ENCODE peak calls at places on chromosomes 6 and 20, in nine cellular contexts. X is cardiac muscle cell, K is upper lobe of right lung, R is kidney epithelial cell, O is GM12878, D is fibroblast of lung, T is adrenal gland, W is right lobe of liver, A is mammary epithelial cell. C is an unnamed sample.

GRCh38 chr20:32437391-32438074 is 79.4 kb downstream of the ASXL1 start:
- DNase-seq in T (no peak), O (no peak), A (no peak), K (no peak), X (no peak), D (no peak), R (no peak), W (no peak), C (no peak)

GRCh38 chr6:31630177-31630934 is 9.8 kb downstream of the PRRC2A start:
- DNase-seq in W (no peak), A (no peak), D (no peak), R (no peak), O (no peak), K (no peak), X (no peak), T (no peak), C (no peak)

GRCh38 chr20:62314339-62314638 is 11.5 kb downstream of the ADRM1 start:
- DNase-seq in K (no peak), R (no peak), X (no peak), T (no peak), A (no peak), O (no peak), W (no peak), D (no peak), C (no peak)

GRCh38 chr6:102686461-102686860 is 1293.0 kb downstream of the GRIK2 start:
- DNase-seq in K (no peak), W (no peak), O (no peak), T (no peak), R (no peak), X (no peak), A (no peak), D (no peak), C (no peak)

GRCh38 chr6:3813150-3813780 is 35.9 kb upstream of the FAM50B start:
- DNase-seq in D (peak), T (peak), R (no peak), O (no peak), X (no peak), K (no peak), A (peak), W (no peak), C (no peak)

GRCh38 chr6:5516036-5516435 is 254.7 kb downstream of the FARS2 start:
- DNase-seq in D (no peak), K (no peak), X (no peak), O (no peak), A (no peak), R (no peak), T (no peak), W (no peak), C (no peak)

GRCh38 chr6:37483502-37483901 is 16.2 kb downstream of the CCDC167 start:
- DNase-seq in D (no peak), R (no peak), O (no peak), W (no peak), X (no peak), T (no peak), K (no peak), A (peak), C (no peak)

GRCh38 chr6:18551228-18551627 is 164.1 kb downstream of the RNF144B start:
- DNase-seq in A (peak), W (no peak), O (no peak), K (no peak), R (peak), T (no peak), X (no peak), D (peak), C (peak)

GRCh38 chr6:38688579-38689087 is 14.3 kb downstream of the GLO1 start:
- DNase-seq in A (no peak), T (no peak), W (peak), R (no peak), X (no peak), K (no peak), O (peak), D (no peak), C (no peak)

GRCh38 chr6:13528777-13529343 is 41.5 kb upstream of the GFOD1 start:
- DNase-seq in T (no peak), A (no peak), X (peak), R (no peak), D (no peak), K (no peak), W (no peak), O (no peak), C (no peak)

GRCh38 chr6:36945301-36945700 is 9.2 kb upstream of the PI16 start:
- DNase-seq in R (no peak), D (no peak), O (no peak), X (no peak), W (no peak), K (no peak), A (no peak), T (no peak), C (no peak)

GRCh38 chr20:13936781-13937576 is 53.4 kb downstream of the SEL1L2 start:
- DNase-seq in X (no peak), A (no peak), K (no peak), W (no peak), T (no peak), O (no peak), R (no peak), D (no peak), C (no peak)

GRCh38 chr20:48107560-48107959 is 322.3 kb upstream of the SULF2 start:
- DNase-seq in W (no peak), D (peak), A (no peak), O (no peak), K (peak), R (no peak), X (no peak), T (peak), C (peak)

GRCh38 chr6:3573670-3574069 is 116.8 kb upstream of the SLC22A23 start:
- DNase-seq in D (no peak), K (no peak), A (no peak), T (no peak), X (no peak), O (no peak), W (no peak), R (no peak), C (no peak)

GRCh38 chr20:39342463-39342862 is 380.3 kb downstream of the DHX35 start:
- DNase-seq in T (no peak), K (no peak), R (no peak), W (no peak), D (no peak), O (peak), A (no peak), X (no peak), C (no peak)

GRCh38 chr20:51514252-51514651 is 28.3 kb downstream of the NFATC2 start:
- DNase-seq in T (no peak), W (no peak), K (no peak), R (no peak), O (no peak), X (no peak), D (no peak), A (no peak), C (no peak)

GRCh38 chr20:61730631-61731362 is 334.9 kb downstream of the TAF4 start:
- DNase-seq in A (no peak), K (no peak), O (no peak), R (no peak), T (no peak), X (no peak), W (peak), D (no peak), C (no peak)

GRCh38 chr6:33905081-33905609 is 101.3 kb upstream of the MLN start:
- DNase-seq in K (no peak), A (peak), D (no peak), R (no peak), X (no peak), W (peak), O (peak), T (no peak), C (no peak)

GRCh38 chr20:5528719-5529256 is 212.0 kb upstream of the PROKR2 start:
- DNase-seq in D (peak), X (peak), O (peak), W (no peak), A (peak), T (peak), K (no peak), R (peak), C (peak)

GRCh38 chr6:105993769-105994521 is 92.2 kb upstream of the PRDM1 start:
- DNase-seq in D (peak), X (peak), R (no peak), O (no peak), T (peak), W (peak), K (peak), A (no peak), C (peak)

GRCh38 chr6:167477688-167478087 is 152.8 kb downstream of the TTLL2 start:
- DNase-seq in K (no peak), W (no peak), T (no peak), D (no peak), O (no peak), R (no peak), A (no peak), X (no peak), C (no peak)

GRCh38 chr20:35369804-35370203 is 42.0 kb downstream of the UQCC1 start:
- DNase-seq in T (no peak), W (no peak), X (peak), O (no peak), K (no peak), R (peak), A (peak), D (peak), C (peak)

GRCh38 chr6:9140861-9141534 is 705.7 kb upstream of the SLC35B3 start:
- DNase-seq in X (no peak), T (peak), A (no peak), D (peak), O (no peak), R (no peak), K (no peak), W (no peak), C (no peak)

GRCh38 chr20:38109657-38110524 is 55.2 kb downstream of the TGM2 start:
- DNase-seq in D (peak), T (peak), O (no peak), W (no peak), A (peak), R (peak), X (peak), K (no peak), C (peak)

GRCh38 chr6:120451508-120451907 is 882.8 kb downstream of the TBC1D32 start:
- DNase-seq in R (no peak), A (no peak), O (no peak), W (no peak), D (no peak), T (no peak), K (no peak), X (no peak), C (no peak)

GRCh38 chr6:41306187-41306854 is 19.8 kb upstream of the TREM1 start:
- DNase-seq in A (peak), W (no peak), T (peak), R (no peak), K (no peak), X (peak), O (no peak), D (peak), C (peak)

GRCh38 chr20:60695223-60695622 is 556.8 kb upstream of the CDH4 start:
- DNase-seq in W (no peak), R (peak), O (no peak), T (no peak), X (no peak), D (peak), K (no peak), A (peak), C (peak)

DNA sequence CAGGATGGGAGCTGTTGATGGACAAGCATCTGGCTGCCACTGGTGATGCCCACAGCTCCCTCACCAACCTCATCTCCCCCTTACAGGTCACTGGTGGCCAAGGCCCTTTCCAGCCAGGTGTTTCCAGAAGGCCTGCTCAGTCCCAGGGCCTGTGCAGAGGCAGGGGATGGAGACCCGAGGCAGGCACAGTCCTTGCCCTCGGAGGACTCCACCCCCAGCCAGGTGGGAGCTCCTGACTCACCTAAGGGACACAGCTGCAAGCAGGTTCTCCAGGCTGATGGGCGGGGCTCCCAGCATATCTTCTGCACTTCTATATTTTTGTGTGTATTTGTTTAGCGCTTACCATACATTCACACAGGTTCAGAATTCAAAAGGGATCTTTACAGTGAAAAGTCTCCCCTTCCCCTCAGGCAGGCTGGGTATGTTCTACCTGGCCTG is 17.4 kb downstream of the PRPH2 start:
- DNase-seq in D (no peak), R (no peak), W (no peak), X (no peak), O (no peak), K (no peak), T (no peak), A (no peak), C (no peak)
- H3K4me3 ChIP-seq in D (peak), R (no peak), W (no peak), X (no peak), O (no peak), K (no peak), T (no peak), A (no peak), C (no peak)

GRCh38 chr6:96781557-96781956 is 55.7 kb downstream of the GPR63 start:
- DNase-seq in R (no peak), X (no peak), T (no peak), W (no peak), O (no peak), A (no peak), D (no peak), K (no peak), C (no peak)

GRCh38 chr6:96775727-96776400 is 61.4 kb downstream of the GPR63 start:
- DNase-seq in D (no peak), K (no peak), R (no peak), W (no peak), A (no peak), X (no peak), T (no peak), O (no peak), C (no peak)

DNA sequence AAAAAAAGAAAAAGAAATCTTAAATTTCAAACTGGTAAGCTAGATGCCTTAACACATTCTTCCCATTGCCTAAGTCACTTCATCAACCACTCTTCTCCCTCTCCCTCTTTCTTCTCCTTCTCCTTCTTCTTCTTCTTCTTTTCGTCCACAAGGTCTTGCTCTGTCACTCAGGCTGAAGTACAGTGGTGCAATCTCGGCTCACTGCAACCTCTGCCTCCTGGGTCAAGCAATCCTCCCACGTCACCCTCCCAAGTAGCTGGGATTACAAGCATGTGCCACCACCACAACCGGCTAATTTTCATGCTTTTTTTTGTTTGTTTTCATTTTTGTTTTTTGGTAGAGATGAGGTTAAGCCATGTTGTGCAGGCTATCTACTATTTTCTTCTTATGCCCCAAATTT is 60.2 kb downstream of the GPR63 start:
- DNase-seq in K (no peak), R (no peak), D (no peak), O (no peak), A (no peak), W (no peak), T (no peak), X (no peak), C (no peak)
- TF ChIP-seq CTCF in K (no peak), R (no peak), D (no peak), O (no peak), A (no peak), W (no peak), T (no peak), X (no peak), C (no peak)

GRCh38 chr6:154591220-154591619 is 80.7 kb upstream of the CNKSR3 start:
- DNase-seq in O (no peak), T (no peak), R (no peak), K (no peak), W (no peak), D (no peak), A (no peak), X (no peak), C (no peak)
- H3K4me3 ChIP-seq in O (no peak), T (no peak), R (no peak), K (no peak), W (no peak), D (no peak), A (no peak), X (no peak), C (no peak)

GRCh38 chr6:89776583-89777233 is 42.9 kb downstream of the MDN1 start:
- DNase-seq in X (no peak), T (no peak), A (no peak), R (no peak), D (no peak), W (no peak), K (no peak), O (no peak), C (no peak)
- TF ChIP-seq CTCF in X (no peak), T (no peak), A (no peak), R (no peak), D (no peak), W (no peak), K (no peak), O (no peak), C (no peak)

GRCh38 chr6:158242071-158242606 is 70.1 kb upstream of the TULP4 start:
- DNase-seq in D (no peak), W (no peak), O (no peak), T (no peak), K (no peak), A (no peak), R (no peak), X (no peak), C (no peak)
- H3K4me3 ChIP-seq in D (no peak), W (no peak), O (no peak), T (no peak), K (no peak), A (no peak), R (no peak), X (no peak), C (no peak)

DNA sequence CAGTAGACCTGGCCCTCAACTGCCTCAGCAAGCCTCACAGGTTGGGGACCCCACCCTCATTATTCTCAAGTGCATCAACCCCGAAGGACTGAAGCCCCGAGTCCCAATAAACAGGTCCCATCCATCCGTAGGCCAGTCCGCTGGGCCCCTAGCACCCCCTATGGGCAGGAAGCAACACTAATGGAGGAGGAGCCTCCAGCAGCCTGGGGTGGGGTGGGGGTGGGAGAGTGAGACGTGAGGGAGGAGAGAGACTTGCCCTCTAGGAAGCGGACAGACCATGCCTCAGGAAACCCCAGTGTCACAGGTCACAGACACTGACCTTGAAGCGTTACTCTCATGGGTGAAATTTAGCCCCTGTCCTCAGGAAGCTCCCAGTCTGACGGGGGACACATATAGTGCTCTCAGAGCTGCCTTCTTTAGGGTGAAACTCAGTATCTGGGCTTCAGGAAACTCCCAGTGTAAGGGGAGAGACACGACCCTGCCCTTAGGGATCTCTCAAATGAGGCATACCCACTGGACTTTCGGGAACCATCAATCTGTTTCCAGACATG is 125.9 kb downstream of the MRPL14 start:
- DNase-seq in O (peak), R (no peak), W (no peak), X (peak), T (no peak), A (no peak), K (peak), D (no peak), C (no peak)
- TF ChIP-seq CTCF in O (peak), R (peak), W (no peak), X (peak), T (peak), A (peak), K (peak), D (peak), C (peak)

GRCh38 chr20:21510414-21510971 is 3.4 kb downstream of the NKX2-2 start:
- DNase-seq in K (no peak), D (peak), T (no peak), O (no peak), X (no peak), A (no peak), W (no peak), R (no peak), C (no peak)
- H3K4me3 ChIP-seq in K (peak), D (peak), T (peak), O (no peak), X (peak), A (peak), W (peak), R (peak), C (peak)

GRCh38 chr6:62775427-62776022 is 435.7 kb upstream of the FKBP1C start:
- DNase-seq in T (no peak), O (no peak), W (no peak), R (no peak), A (peak), D (no peak), X (peak), K (no peak), C (no peak)
- TF ChIP-seq CTCF in T (peak), O (peak), W (peak), R (peak), A (peak), D (no peak), X (no peak), K (peak), C (no peak)